ENCODE peak calls at places on chromosomes 13 and 19, in four cellular contexts. One of them, this sample, is unnamed.

GRCh38 chr13:30164141-30164540 is 143.2 kb downstream of the KATNAL1 start:
- DNase-seq in A673: peak; percentile 91
- DNase-seq in activated T-helper 1 cell treated with anti-CD3 and anti-CD28 coated beads, Interleukin-2, amount 50 U/mL, for 16 hours: no peak
- DNase-seq in A549: no peak
- DNase-seq in this sample: no peak

GRCh38 chr19:38949580-38950367 is 19.0 kb downstream of the MRPS12 start:
- DNase-seq in A673: peak; percentile 98
- DNase-seq in activated T-helper 1 cell treated with anti-CD3 and anti-CD28 coated beads, Interleukin-2, amount 50 U/mL, for 16 hours: peak; percentile 41
- DNase-seq in A549: no peak
- DNase-seq in this sample: peak; percentile 84

GRCh38 chr13:34748078-34748477 is 194.0 kb upstream of the NBEA start:
- DNase-seq in A673: no peak
- DNase-seq in activated T-helper 1 cell treated with anti-CD3 and anti-CD28 coated beads, Interleukin-2, amount 50 U/mL, for 16 hours: no peak
- DNase-seq in A549: no peak
- DNase-seq in this sample: no peak

GRCh38 chr19:2129892-2130770 is 21.2 kb downstream of the AP3D1 start:
- DNase-seq in A673: no peak
- DNase-seq in activated T-helper 1 cell treated with anti-CD3 and anti-CD28 coated beads, Interleukin-2, amount 50 U/mL, for 16 hours: no peak
- DNase-seq in A549: no peak
- DNase-seq in this sample: no peak

GRCh38 chr13:90594694-90595093 is 752.8 kb upstream of the MIR17HG start:
- DNase-seq in A673: peak; percentile 66
- DNase-seq in activated T-helper 1 cell treated with anti-CD3 and anti-CD28 coated beads, Interleukin-2, amount 50 U/mL, for 16 hours: no peak
- DNase-seq in A549: no peak
- DNase-seq in this sample: no peak

GRCh38 chr19:8233370-8233769 is 24.2 kb downstream of the CERS4 start:
- DNase-seq in A673: no peak
- DNase-seq in activated T-helper 1 cell treated with anti-CD3 and anti-CD28 coated beads, Interleukin-2, amount 50 U/mL, for 16 hours: no peak
- DNase-seq in A549: no peak
- DNase-seq in this sample: no peak

GRCh38 chr13:28273919-28274318 is 135.6 kb downstream of the PAN3 start:
- DNase-seq in A673: peak; percentile 34
- DNase-seq in activated T-helper 1 cell treated with anti-CD3 and anti-CD28 coated beads, Interleukin-2, amount 50 U/mL, for 16 hours: no peak
- DNase-seq in A549: no peak
- DNase-seq in this sample: no peak

GRCh38 chr19:10069046-10069445 is 17.1 kb upstream of the SHFL start:
- DNase-seq in A673: no peak
- DNase-seq in activated T-helper 1 cell treated with anti-CD3 and anti-CD28 coated beads, Interleukin-2, amount 50 U/mL, for 16 hours: no peak
- DNase-seq in A549: no peak
- DNase-seq in this sample: no peak